ENCODE peak calls at places on chromosomes 4 and X, in nine cellular contexts. Q is GM10248, F is gastrocnemius medialis, M is BJ, D is cardiac muscle cell, E is mucosa of descending colon, W is fibroblast of the aortic adventitia, K is WTC11, Z is endothelial cell. X is an unnamed sample.

GRCh38 chr4:72887152-72887551 is 182.4 kb downstream of the COX18 start:
- DNase-seq in K (no peak), F (no peak), D (no peak), Q (no peak), E (no peak), W (no peak), M (no peak), Z (no peak), X (no peak)

GRCh38 chrX:96906741-96907140 is 23.0 kb downstream of the RPA4 start:
- DNase-seq in E (no peak), W (peak), M (no peak), D (no peak), Q (no peak), F (no peak), K (no peak), Z (no peak), X (no peak)

GRCh38 chr4:73831569-73831968 is 4.9 kb upstream of the CXCL6 start:
- DNase-seq in E (no peak), Q (no peak), W (peak), Z (no peak), D (no peak), F (no peak), K (no peak), M (no peak), X (no peak)

GRCh38 chr4:115664285-115664684 is 550.9 kb upstream of the NDST4 start:
- DNase-seq in Z (no peak), F (no peak), D (no peak), Q (no peak), M (no peak), K (no peak), W (no peak), E (no peak), X (no peak)

GRCh38 chr4:109294006-109294405 is 8.5 kb downstream of the COL25A1 start:
- DNase-seq in E (no peak), Z (peak), W (no peak), K (peak), F (no peak), M (no peak), D (peak), Q (no peak), X (no peak)

GRCh38 chrX:16771483-16772398 is 14.5 kb upstream of the TXLNG start:
- DNase-seq in W (peak), D (peak), M (no peak), E (peak), K (peak), F (no peak), Q (no peak), Z (peak), X (no peak)

GRCh38 chr4:169707958-169708643 is 49.6 kb downstream of the HPF1 start:
- DNase-seq in D (no peak), Q (no peak), K (no peak), F (no peak), E (no peak), Z (no peak), M (no peak), W (peak), X (no peak)

GRCh38 chr4:92021788-92022187 is 282.0 kb upstream of the GRID2 start:
- DNase-seq in F (no peak), M (no peak), D (no peak), W (no peak), Z (no peak), E (no peak), Q (no peak), K (no peak), X (no peak)

GRCh38 chr4:101126044-101126443 is 221.3 kb downstream of the PPP3CA start:
- DNase-seq in D (no peak), M (peak), K (no peak), E (no peak), F (no peak), W (peak), Q (no peak), Z (no peak), X (no peak)

GRCh38 chr4:158090323-158090722 is 82.5 kb downstream of the GASK1B start:
- DNase-seq in M (no peak), E (no peak), F (no peak), D (no peak), K (no peak), Q (no peak), Z (no peak), W (peak), X (no peak)

GRCh38 chr4:76963136-76963477 is 13.6 kb downstream of the SEPTIN11 start:
- DNase-seq in F (no peak), E (no peak), M (no peak), Q (no peak), K (no peak), W (peak), D (no peak), Z (no peak), X (no peak)

GRCh38 chrX:69165116-69165651 is at the start of gene PJA1:
- DNase-seq in W (peak), M (no peak), E (peak), D (peak), Z (peak), F (peak), K (peak), Q (peak), X (peak)

GRCh38 chrX:70262952-70263567 is 3.1 kb upstream of the P2RY4 start:
- DNase-seq in Q (peak), Z (peak), F (no peak), K (peak), D (peak), W (peak), M (no peak), E (peak), X (no peak)

GRCh38 chrX:65034641-65035450 is 58.6 kb upstream of the ZC4H2 start:
- DNase-seq in D (peak), Z (peak), Q (peak), F (peak), K (peak), W (peak), M (peak), E (peak), X (peak)

DNA sequence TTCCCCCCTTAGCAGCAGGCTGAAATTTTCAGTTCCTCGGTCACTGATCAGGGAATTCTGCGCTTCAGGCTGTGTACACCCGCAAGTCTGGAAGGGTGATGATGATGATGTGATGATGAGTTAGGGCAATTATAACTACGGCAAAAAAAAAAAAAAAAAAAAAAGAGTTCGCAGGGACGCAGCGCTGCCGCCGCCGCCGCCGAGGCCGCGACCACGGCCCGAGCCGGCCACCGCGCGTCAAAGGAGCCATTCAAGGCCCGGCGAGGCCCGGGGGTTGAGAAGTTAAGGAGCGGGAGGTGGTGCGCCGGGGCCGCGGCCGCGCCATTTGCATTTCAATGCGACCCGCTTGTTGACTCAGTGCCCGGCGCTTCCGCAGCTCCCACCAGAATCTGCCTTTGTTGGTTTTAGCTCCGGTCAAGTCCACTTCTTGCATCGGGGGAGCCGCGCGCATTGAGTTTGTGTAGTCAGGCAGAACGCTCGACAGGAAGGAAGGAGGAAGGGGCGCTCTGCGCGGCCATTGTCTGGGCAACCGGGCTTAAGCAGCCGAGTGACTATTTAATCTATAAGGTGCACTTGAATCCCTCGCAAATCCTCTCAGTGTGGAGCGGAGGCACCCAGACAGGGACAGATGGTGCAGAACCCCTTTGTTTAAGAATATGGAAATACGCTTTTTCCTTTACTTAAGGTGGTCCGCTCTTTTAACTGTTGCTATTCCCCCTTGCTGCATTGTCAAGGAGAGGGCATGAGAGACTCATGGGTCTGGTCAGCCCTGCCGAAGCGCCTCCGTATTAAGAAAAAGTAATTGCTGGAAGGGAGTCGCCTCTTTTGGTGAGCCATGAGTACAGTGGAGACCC is 109.1 kb downstream of the SPRY1 start:
- DNase-seq in Z (peak), F (peak), E (peak), D (peak), M (no peak), W (peak), Q (peak), K (peak), X (peak)
- TF ChIP-seq CTCF in Z (no peak), F (no peak), E (no peak), D (no peak), M (no peak), W (no peak), Q (no peak), K (no peak), X (no peak)

DNA sequence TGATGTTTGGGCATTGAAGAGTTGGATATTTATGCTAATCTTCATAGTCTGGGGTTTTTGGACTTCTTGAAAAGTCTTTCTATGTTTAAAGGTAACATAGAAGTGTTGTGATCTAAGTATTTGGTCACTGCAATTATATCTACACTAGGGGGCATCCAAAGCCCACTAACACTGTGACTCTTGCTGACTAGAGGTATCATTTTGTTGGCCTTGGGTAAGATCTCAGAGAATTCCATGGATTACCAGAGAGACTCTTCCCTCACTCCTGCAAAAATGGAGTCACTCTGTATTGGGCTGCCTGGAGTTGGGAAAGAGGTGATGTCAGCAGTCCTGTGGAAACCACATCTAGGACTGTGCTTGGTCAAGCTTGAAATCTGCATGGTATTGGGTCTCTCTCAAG is 1077.6 kb downstream of the FAM133A start:
- DNase-seq in E (no peak), M (no peak), Z (no peak), Q (no peak), K (no peak), W (no peak), F (no peak), D (no peak), X (no peak)
- TF ChIP-seq CTCF in E (no peak), M (no peak), Z (no peak), Q (no peak), K (no peak), W (no peak), F (no peak), D (no peak), X (no peak)

DNA sequence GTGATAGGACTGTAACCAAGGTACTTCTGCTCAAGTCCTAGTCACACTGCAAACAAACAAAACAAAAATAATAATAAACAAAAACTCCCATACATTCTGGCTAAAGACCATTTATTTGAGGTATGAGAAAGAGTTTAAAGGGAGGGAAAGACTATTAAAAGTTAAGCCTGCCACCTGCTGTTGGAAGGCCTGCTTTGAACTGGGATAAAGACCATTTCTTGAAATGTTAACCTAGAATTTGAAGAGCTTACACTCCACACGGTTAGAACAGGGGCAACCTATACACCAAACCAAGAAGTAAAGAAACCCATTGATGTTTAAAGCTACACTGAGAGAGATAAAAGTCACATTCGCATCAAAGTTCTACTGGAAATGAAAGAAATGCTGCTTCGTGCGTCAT is 548.7 kb upstream of the DIPK2B start:
- DNase-seq in Q (no peak), M (no peak), K (no peak), F (no peak), Z (no peak), E (no peak), D (no peak), W (peak), X (no peak)
- TF ChIP-seq CTCF in Q (peak), M (peak), K (no peak), F (no peak), Z (no peak), E (no peak), D (peak), W (peak), X (peak)

GRCh38 chr4:6137747-6138135 is 62.6 kb downstream of the JAKMIP1 start:
- DNase-seq in W (no peak), M (no peak), Q (no peak), D (no peak), Z (no peak), E (no peak), K (no peak), F (no peak), X (no peak)

GRCh38 chr4:6137027-6137746 is 63.2 kb downstream of the JAKMIP1 start:
- DNase-seq in Z (no peak), D (no peak), K (no peak), E (no peak), F (no peak), W (no peak), Q (no peak), M (no peak), X (no peak)

DNA sequence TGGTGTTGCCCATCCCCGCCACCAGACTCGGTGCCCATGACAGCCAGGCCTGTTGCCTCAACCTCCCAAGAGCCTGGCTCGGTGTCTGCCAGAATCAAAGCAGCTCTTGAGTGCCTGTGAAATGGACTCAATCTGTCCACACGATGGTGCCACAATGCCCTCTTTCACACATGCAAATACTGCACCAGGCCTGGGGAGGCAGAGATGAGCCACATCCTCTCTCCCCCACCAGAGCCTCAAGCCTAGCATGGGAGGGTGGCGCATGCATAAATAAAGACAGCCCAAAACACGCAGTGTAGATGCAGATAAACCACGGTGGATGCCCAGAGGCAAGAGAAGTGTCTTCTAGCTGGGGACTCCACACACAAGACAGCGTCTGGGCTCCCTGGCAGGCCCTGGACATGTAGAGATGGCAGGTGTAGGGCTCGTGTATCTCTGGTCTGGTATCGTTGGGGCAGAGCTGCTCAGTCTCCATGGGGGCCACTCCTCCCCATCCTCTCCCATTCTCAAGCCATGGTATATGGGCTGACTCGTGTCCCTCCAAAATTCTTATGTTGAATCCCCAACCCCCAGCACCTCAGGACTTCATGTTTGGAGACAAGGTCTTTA is 65.6 kb downstream of the JAKMIP1 start:
- DNase-seq in E (no peak), Q (peak), D (no peak), F (no peak), K (no peak), M (no peak), Z (no peak), W (no peak), X (no peak)
- TF ChIP-seq CTCF in E (no peak), Q (peak), D (no peak), F (no peak), K (no peak), M (no peak), Z (no peak), W (no peak), X (no peak)

DNA sequence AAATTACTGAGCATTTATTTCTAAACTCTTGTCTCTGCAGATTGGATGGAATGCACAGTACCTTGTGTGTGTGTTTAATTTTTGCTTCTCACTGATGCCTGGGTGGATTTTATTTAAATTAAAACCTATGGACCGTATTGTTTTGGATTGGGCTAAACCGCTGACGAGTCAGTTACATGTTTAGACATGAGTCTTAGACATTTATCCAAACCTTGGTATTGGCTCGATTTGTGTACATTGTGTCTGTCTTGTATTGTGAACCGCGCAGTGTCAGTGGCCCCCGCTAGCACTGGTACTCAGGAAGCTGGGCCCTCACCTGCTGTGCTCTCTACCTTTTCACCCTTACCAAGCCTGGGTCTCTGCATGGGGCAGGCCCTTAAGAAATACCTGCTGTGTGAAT is 40.8 kb upstream of the TADA2B start:
- DNase-seq in F (no peak), D (no peak), M (no peak), E (no peak), Q (no peak), K (no peak), W (no peak), Z (no peak), X (no peak)
- TF ChIP-seq CTCF in F (no peak), D (no peak), M (no peak), E (no peak), Q (no peak), K (no peak), W (no peak), Z (no peak), X (no peak)

GRCh38 chr4:11598591-11598990 is 169.9 kb upstream of the HS3ST1 start:
- DNase-seq in W (no peak), E (no peak), K (no peak), D (no peak), F (no peak), Q (no peak), Z (no peak), M (no peak), X (no peak)
- TF ChIP-seq CTCF in W (no peak), E (no peak), K (no peak), D (no peak), F (no peak), Q (no peak), Z (no peak), M (no peak), X (no peak)

X was measured in dorsolateral prefrontal cortex.